ENCODE peak calls at places on chromosomes 11 and 22, in five cellular contexts. Q is psoas muscle; T is CD4-positive, CD25-positive, alpha-beta regulatory T cell; E is transverse colon; S is adrenal gland. V is an unnamed sample.

GRCh38 chr11:14248577-14248976 is 110.4 kb downstream of the RRAS2 start:
- DNase-seq in Q (no peak), T (peak; percentile 22), E (no peak), S (peak; percentile 30), V (no peak)

GRCh38 chr11:85725510-85726258 is 39.7 kb upstream of the CCDC89 start:
- DNase-seq in Q (no peak), T (no peak), E (no peak), S (no peak), V (no peak)

GRCh38 chr11:8092587-8093424 is 11.8 kb downstream of the TUB start:
- DNase-seq in Q (peak; percentile 56), T (no peak), E (peak; percentile 63), S (peak; percentile 77), V (peak; percentile 58)

GRCh38 chr22:28018461-28018927 is 99.4 kb upstream of the PITPNB start:
- DNase-seq in Q (peak; percentile 6), T (no peak), E (peak; percentile 1), S (peak; percentile 12), V (no peak)

GRCh38 chr22:42145175-42145574 is 14.6 kb upstream of the CYP2D6 start:
- DNase-seq in Q (no peak), T (no peak), E (no peak), S (no peak), V (no peak)

GRCh38 chr22:46511391-46512370 is 25.7 kb downstream of the CELSR1 start:
- DNase-seq in Q (no peak), T (no peak), E (no peak), S (no peak), V (no peak)

GRCh38 chr11:76073716-76074115 is 132.6 kb downstream of the WNT11 start:
- DNase-seq in Q (no peak), T (no peak), E (no peak), S (no peak), V (no peak)

GRCh38 chr11:98307827-98308491 is 712.8 kb upstream of the CNTN5 start:
- DNase-seq in Q (no peak), T (no peak), E (no peak), S (no peak), V (no peak)

GRCh38 chr11:36165638-36166389 is 123.4 kb downstream of the COMMD9 start:
- DNase-seq in Q (no peak), T (no peak), E (no peak), S (no peak), V (no peak)

GRCh38 chr11:113001709-113002108 is 40.5 kb downstream of the NCAM1 start:
- DNase-seq in Q (no peak), T (no peak), E (no peak), S (no peak), V (no peak)

GRCh38 chr11:117002639-117003305 is 95.5 kb downstream of the SIK3 start:
- DNase-seq in Q (no peak), T (no peak), E (no peak), S (no peak), V (no peak)

GRCh38 chr11:72924568-72925190 is 110.5 kb downstream of the ATG16L2 start:
- DNase-seq in Q (no peak), T (peak; percentile 44), E (no peak), S (no peak), V (no peak)

GRCh38 chr11:45470151-45471001 is 184.2 kb upstream of the SYT13 start:
- DNase-seq in Q (peak; percentile 40), T (no peak), E (no peak), S (peak; percentile 52), V (no peak)

GRCh38 chr11:100930185-100930778 is 199.3 kb downstream of the PGR start:
- DNase-seq in Q (no peak), T (no peak), E (no peak), S (no peak), V (no peak)

GRCh38 chr22:17091851-17092250 is 7.1 kb downstream of the IL17RA start:
- DNase-seq in Q (no peak), T (no peak), E (no peak), S (no peak), V (no peak)

GRCh38 chr11:48043111-48043997 is 63.0 kb downstream of the PTPRJ start:
- DNase-seq in Q (no peak), T (no peak), E (no peak), S (no peak), V (no peak)

GRCh38 chr11:64684357-64684756 is 38.6 kb downstream of the NRXN2 start:
- DNase-seq in Q (no peak), T (no peak), E (no peak), S (no peak), V (no peak)

GRCh38 chr11:63937713-63938480 is 905 bp upstream of the NAA40 start:
- DNase-seq in Q (no peak), T (no peak), E (peak; percentile 32), S (no peak), V (no peak)

GRCh38 chr11:120272303-120272702 is 32.4 kb downstream of the POU2F3 start:
- DNase-seq in Q (no peak), T (no peak), E (no peak), S (no peak), V (no peak)

GRCh38 chr11:13339196-13340153 is 61.9 kb downstream of the BMAL1 start:
- DNase-seq in Q (no peak), T (peak; percentile 42), E (no peak), S (peak; percentile 48), V (peak; percentile 36)

GRCh38 chr22:37162221-37163095 is 12.7 kb upstream of the IL2RB start:
- DNase-seq in Q (no peak), T (peak; percentile 81), E (peak; percentile 49), S (no peak), V (no peak)

GRCh38 chr11:48081151-48082010 is 101.0 kb downstream of the PTPRJ start:
- DNase-seq in Q (peak; percentile 86), T (no peak), E (no peak), S (peak; percentile 55), V (peak; percentile 37)

GRCh38 chr11:6583584-6583983 is 19.8 kb downstream of the RRP8 start:
- DNase-seq in Q (no peak), T (no peak), E (no peak), S (no peak), V (no peak)

GRCh38 chr11:107043242-107043991 is 25.1 kb upstream of the GUCY1A2 start:
- DNase-seq in Q (no peak), T (no peak), E (no peak), S (no peak), V (no peak)

GRCh38 chr11:126638663-126639062 is 283.2 kb downstream of the ST3GAL4 start:
- DNase-seq in Q (no peak), T (no peak), E (no peak), S (no peak), V (no peak)

GRCh38 chr11:90326647-90327046 is 103.8 kb upstream of the CHORDC1 start:
- DNase-seq in Q (no peak), T (no peak), E (no peak), S (no peak), V (no peak)

GRCh38 chr11:68199295-68199987 is 13.7 kb downstream of the KMT5B start:
- DNase-seq in Q (no peak), T (no peak), E (no peak), S (no peak), V (no peak)
- H3K4me1 ChIP-seq in Q (peaks cover 67% of the 10 kb centered on the region), T (peaks cover 15% of the 10 kb centered on the region), E (peaks cover 16% of the 10 kb centered on the region), S (no peaks in the 10 kb centered on the region), V (peaks cover 9% of the 10 kb centered on the region)

GRCh38 chr11:59560702-59561469 is 49.5 kb downstream of the OR4D9 start:
- DNase-seq in Q (peak; percentile 87), T (peak; percentile 76), E (peak; percentile 91), S (peak; percentile 92), V (peak; percentile 84)

GRCh38 chr11:59559886-59560285 is 48.5 kb downstream of the OR4D9 start:
- DNase-seq in Q (no peak), T (no peak), E (no peak), S (no peak), V (no peak)

GRCh38 chr11:59562292-59562691 is 51.0 kb downstream of the OR4D9 start:
- DNase-seq in Q (no peak), T (no peak), E (no peak), S (no peak), V (no peak)

GRCh38 chr11:59557940-59558643 is 46.8 kb downstream of the OR4D9 start:
- DNase-seq in Q (no peak), T (no peak), E (no peak), S (no peak), V (no peak)

DNA sequence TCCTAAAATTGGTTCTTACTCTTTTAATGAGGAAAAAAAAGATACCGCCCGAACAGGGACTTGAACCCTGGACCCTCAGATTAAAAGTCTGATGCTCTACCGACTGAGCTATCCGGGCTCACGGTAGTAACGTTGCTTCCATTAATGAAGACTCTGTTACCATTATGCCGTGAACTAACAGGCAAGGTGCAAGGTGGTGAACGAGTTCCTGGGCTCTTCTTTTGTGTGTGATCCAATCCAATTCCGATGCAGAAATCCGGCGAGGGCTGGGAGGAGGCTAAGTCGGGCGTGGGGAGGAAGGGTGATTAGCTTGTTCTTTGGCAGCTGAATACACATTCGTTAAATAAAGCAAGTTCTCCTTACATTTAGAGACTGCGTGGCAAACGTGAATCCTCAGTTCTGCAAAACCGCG is 49.0 kb downstream of the OR4D9 start:
- DNase-seq in Q (no peak), T (peak; percentile 82), E (peak; percentile 69), S (peak; percentile 61), V (peak; percentile 60)
- H3K9me3 ChIP-seq in Q (no peaks in the 10 kb centered on the region), T (no peaks in the 10 kb centered on the region), E (no peaks in the 10 kb centered on the region), S (no peaks in the 10 kb centered on the region), V (no peaks in the 10 kb centered on the region)

GRCh38 chr22:50243704-50244419 is 961 bp downstream of the TUBGCP6 start:
- DNase-seq in Q (no peak), T (no peak), E (no peak), S (no peak), V (no peak)
- H3K4me1 ChIP-seq in Q (peaks cover 42% of the 10 kb centered on the region), T (peaks cover 65% of the 10 kb centered on the region), E (peaks cover 42% of the 10 kb centered on the region), S (peaks cover 35% of the 10 kb centered on the region), V (peaks cover 12% of the 10 kb centered on the region)

GRCh38 chr11:95365346-95365745 is 134.3 kb upstream of the SESN3 start:
- DNase-seq in Q (no peak), T (no peak), E (no peak), S (no peak), V (no peak)
- H3K9me3 ChIP-seq in Q (no peaks in the 10 kb centered on the region), T (no peaks in the 10 kb centered on the region), E (no peaks in the 10 kb centered on the region), S (no peaks in the 10 kb centered on the region), V (no peaks in the 10 kb centered on the region)

GRCh38 chr11:10324474-10324873 is 19.6 kb downstream of the ADM start:
- DNase-seq in Q (no peak), T (no peak), E (no peak), S (no peak), V (no peak)
- H3K4me1 ChIP-seq in Q (peaks cover 27% of the 10 kb centered on the region), T (no peaks in the 10 kb centered on the region), E (peaks cover 49% of the 10 kb centered on the region), S (peaks cover 41% of the 10 kb centered on the region), V (peaks cover 7% of the 10 kb centered on the region)

DNA sequence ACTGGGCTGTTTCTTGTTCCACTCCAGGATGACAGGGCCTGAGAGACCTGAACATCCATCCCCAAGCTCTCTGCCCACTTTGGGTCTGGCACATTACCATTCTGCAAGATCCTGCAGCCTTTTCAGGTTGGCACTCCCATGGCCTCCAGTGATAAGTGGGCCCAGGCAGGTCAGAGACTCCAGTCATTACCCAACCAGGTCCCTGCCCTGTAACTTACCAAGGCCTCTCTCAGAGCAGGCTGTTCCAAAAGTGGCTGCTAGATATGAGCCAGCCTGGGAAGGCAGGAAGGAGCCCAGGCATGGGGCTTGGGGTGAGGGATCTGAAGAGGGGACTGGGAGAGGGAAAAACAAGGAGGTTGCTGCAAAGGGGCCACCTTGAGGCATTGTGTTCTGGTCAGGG is 35.9 kb downstream of the KCNQ1OT1 start:
- DNase-seq in Q (no peak), T (no peak), E (no peak), S (no peak), V (no peak)
- H3K9me3 ChIP-seq in Q (peaks cover 14% of the 10 kb centered on the region), T (peaks cover 7% of the 10 kb centered on the region), E (peaks cover 6% of the 10 kb centered on the region), S (no peaks in the 10 kb centered on the region), V (peaks cover 5% of the 10 kb centered on the region)